ENCODE peak calls at places on chromosomes 1 and 21, in nine cellular contexts. I, H, B, P, J, L, U, A and F are unnamed samples.

GRCh38 chr1:185337221-185337620 is 20.2 kb upstream of the IVNS1ABP start:
- DNase-seq in I (no peak), H (no peak), B (no peak), P (no peak), J (no peak), L (no peak), U (no peak), A (no peak), F (no peak)

GRCh38 chr21:35394634-35395369 is 345.7 kb upstream of the RUNX1 start:
- DNase-seq in I (no peak), H (no peak), B (no peak), P (no peak), J (no peak), L (no peak), U (no peak), A (no peak), F (no peak)

GRCh38 chr1:8154621-8155052 is 128.5 kb upstream of the ERRFI1 start:
- DNase-seq in I (no peak), H (no peak), B (peak), P (no peak), J (no peak), L (no peak), U (peak), A (no peak), F (no peak)

GRCh38 chr1:156796340-156797097 is 20.1 kb downstream of the SH2D2A start:
- DNase-seq in I (no peak), H (no peak), B (no peak), P (no peak), J (no peak), L (peak), U (no peak), A (no peak), F (no peak)

GRCh38 chr1:5644281-5645134 is 347.7 kb downstream of the NPHP4 start:
- DNase-seq in I (no peak), H (no peak), B (no peak), P (no peak), J (no peak), L (no peak), U (no peak), A (no peak), F (no peak)

GRCh38 chr1:116873680-116874271 is 35.9 kb upstream of the PTGFRN start:
- DNase-seq in I (no peak), H (no peak), B (no peak), P (no peak), J (no peak), L (no peak), U (no peak), A (no peak), F (no peak)

GRCh38 chr1:172883387-172883791 is 167.4 kb downstream of the TNFSF18 start:
- DNase-seq in I (no peak), H (no peak), B (no peak), P (no peak), J (no peak), L (no peak), U (no peak), A (no peak), F (no peak)

GRCh38 chr1:94962745-94963265 is 35.9 kb upstream of the CNN3 start:
- DNase-seq in I (peak), H (peak), B (peak), P (no peak), J (no peak), L (peak), U (no peak), A (peak), F (no peak)

GRCh38 chr1:229058111-229058551 is 212.8 kb upstream of the RAB4A start:
- DNase-seq in I (peak), H (no peak), B (no peak), P (no peak), J (no peak), L (no peak), U (no peak), A (peak), F (no peak)

GRCh38 chr1:220690140-220691038 is at the start of gene C1orf115:
- DNase-seq in I (peak), H (peak), B (peak), P (peak), J (peak), L (peak), U (peak), A (peak), F (peak)

GRCh38 chr1:37125295-37125694 is 91.0 kb upstream of the GRIK3 start:
- DNase-seq in I (no peak), H (no peak), B (no peak), P (no peak), J (no peak), L (no peak), U (no peak), A (no peak), F (no peak)

GRCh38 chr21:40047993-40048730 is 180.9 kb downstream of the PCP4 start:
- DNase-seq in I (no peak), H (no peak), B (no peak), P (no peak), J (no peak), L (no peak), U (no peak), A (no peak), F (peak)

GRCh38 chr21:46214478-46215340 is 13.9 kb downstream of the LSS start:
- DNase-seq in I (no peak), H (peak), B (no peak), P (no peak), J (no peak), L (no peak), U (no peak), A (no peak), F (no peak)

GRCh38 chr1:184621262-184621661 is 133.4 kb downstream of the EDEM3 start:
- DNase-seq in I (no peak), H (no peak), B (no peak), P (no peak), J (no peak), L (no peak), U (no peak), A (no peak), F (no peak)

GRCh38 chr1:35605882-35606182 is 32.7 kb downstream of the TFAP2E start:
- DNase-seq in I (no peak), H (no peak), B (no peak), P (no peak), J (no peak), L (peak), U (no peak), A (no peak), F (no peak)

GRCh38 chr1:23751050-23751814 is 8.0 kb downstream of the ELOA start:
- DNase-seq in I (peak), H (no peak), B (peak), P (no peak), J (no peak), L (peak), U (peak), A (no peak), F (peak)

GRCh38 chr21:41699311-41699710 is 67.5 kb downstream of the RIPK4 start:
- DNase-seq in I (no peak), H (no peak), B (no peak), P (no peak), J (no peak), L (no peak), U (no peak), A (no peak), F (no peak)

GRCh38 chr1:204153667-204154066 is 1.8 kb upstream of the ETNK2 start:
- DNase-seq in I (no peak), H (no peak), B (no peak), P (no peak), J (no peak), L (no peak), U (no peak), A (no peak), F (no peak)

GRCh38 chr1:52070704-52071103 is 14.6 kb downstream of the BTF3L4 start:
- DNase-seq in I (no peak), H (no peak), B (no peak), P (no peak), J (no peak), L (no peak), U (no peak), A (no peak), F (no peak)

GRCh38 chr1:108877858-108878257 is 1.1 kb downstream of the GPSM2 start:
- DNase-seq in I (no peak), H (no peak), B (peak), P (no peak), J (no peak), L (peak), U (peak), A (no peak), F (peak)

GRCh38 chr1:185069202-185069601 is 23.8 kb downstream of the RNF2 start:
- DNase-seq in I (no peak), H (no peak), B (no peak), P (no peak), J (no peak), L (no peak), U (no peak), A (no peak), F (no peak)

GRCh38 chr1:94720091-94720793 is 99.9 kb upstream of the SLC44A3 start:
- DNase-seq in I (no peak), H (no peak), B (no peak), P (no peak), J (no peak), L (no peak), U (no peak), A (no peak), F (no peak)

GRCh38 chr1:168338589-168339503 is 58.2 kb downstream of the TBX19 start:
- DNase-seq in I (no peak), H (no peak), B (no peak), P (no peak), J (no peak), L (no peak), U (no peak), A (no peak), F (no peak)

GRCh38 chr1:64701071-64701470 is 43.8 kb upstream of the RAVER2 start:
- DNase-seq in I (no peak), H (no peak), B (no peak), P (no peak), J (no peak), L (no peak), U (no peak), A (no peak), F (no peak)

GRCh38 chr1:10537082-10537766 is 62.5 kb downstream of the PEX14 start:
- DNase-seq in I (no peak), H (no peak), B (peak), P (no peak), J (no peak), L (no peak), U (no peak), A (no peak), F (no peak)

GRCh38 chr1:243316366-243316989 is 60.6 kb downstream of the SDCCAG8 start:
- DNase-seq in I (no peak), H (no peak), B (peak), P (no peak), J (peak), L (no peak), U (peak), A (no peak), F (no peak)

GRCh38 chr1:203152158-203153034 is 23.2 kb downstream of the MYBPH start:
- DNase-seq in I (no peak), H (no peak), B (peak), P (no peak), J (no peak), L (peak), U (peak), A (no peak), F (peak)

GRCh38 chr1:97913506-97913905 is 7.3 kb downstream of the DPYD start:
- DNase-seq in I (no peak), H (no peak), B (no peak), P (no peak), J (no peak), L (no peak), U (no peak), A (no peak), F (no peak)